ENCODE peak calls at places on chromosomes 11 and 22, in four cellular contexts. One of them, this sample, is unnamed.
A peak's percentile ranks its signal among the peaks of the same experiment; 100 is the strongest.

GRCh38 chr11:19511413-19512183 is 201.0 kb upstream of the NAV2 start:
- DNase-seq in chondrocyte: no peak
- DNase-seq in GM23338: no peak
- DNase-seq in CD8-positive, alpha-beta T cell: no peak
- DNase-seq in this sample: no peak

GRCh38 chr11:111557425-111558111 is 17.0 kb downstream of the LAYN start:
- DNase-seq in chondrocyte: no peak
- DNase-seq in GM23338: no peak
- DNase-seq in CD8-positive, alpha-beta T cell: no peak
- DNase-seq in this sample: no peak

GRCh38 chr11:114232400-114233070 is 63.7 kb upstream of the NNMT start:
- DNase-seq in chondrocyte: no peak
- DNase-seq in GM23338: no peak
- DNase-seq in CD8-positive, alpha-beta T cell: no peak
- DNase-seq in this sample: no peak

GRCh38 chr11:75719089-75719638 is 1.5 kb downstream of the MOGAT2 start:
- DNase-seq in chondrocyte: no peak
- DNase-seq in GM23338: no peak
- DNase-seq in CD8-positive, alpha-beta T cell: no peak
- DNase-seq in this sample: no peak

GRCh38 chr11:128453444-128454336 is 133.7 kb downstream of the ETS1 start:
- DNase-seq in chondrocyte: no peak
- DNase-seq in GM23338: no peak
- DNase-seq in CD8-positive, alpha-beta T cell: no peak
- DNase-seq in this sample: no peak

GRCh38 chr11:58770627-58771457 is 39.1 kb upstream of the GLYAT start:
- DNase-seq in chondrocyte: no peak
- DNase-seq in GM23338: no peak
- DNase-seq in CD8-positive, alpha-beta T cell: no peak
- DNase-seq in this sample: no peak

GRCh38 chr11:109583996-109584395 is 162.0 kb downstream of the C11orf87 start:
- DNase-seq in chondrocyte: no peak
- DNase-seq in GM23338: no peak
- DNase-seq in CD8-positive, alpha-beta T cell: no peak
- DNase-seq in this sample: no peak

GRCh38 chr11:115670538-115671200 is 166.5 kb upstream of the CADM1 start:
- DNase-seq in chondrocyte: no peak
- DNase-seq in GM23338: no peak
- DNase-seq in CD8-positive, alpha-beta T cell: no peak
- DNase-seq in this sample: no peak

GRCh38 chr22:36379593-36380361 is 8.0 kb downstream of the MYH9 start:
- DNase-seq in chondrocyte: no peak
- DNase-seq in GM23338: no peak
- DNase-seq in CD8-positive, alpha-beta T cell: peak; percentile 58
- DNase-seq in this sample: no peak

GRCh38 chr22:27997538-27997937 is 78.5 kb upstream of the PITPNB start:
- DNase-seq in chondrocyte: peak; percentile 36
- DNase-seq in GM23338: no peak
- DNase-seq in CD8-positive, alpha-beta T cell: no peak
- DNase-seq in this sample: no peak

DNA sequence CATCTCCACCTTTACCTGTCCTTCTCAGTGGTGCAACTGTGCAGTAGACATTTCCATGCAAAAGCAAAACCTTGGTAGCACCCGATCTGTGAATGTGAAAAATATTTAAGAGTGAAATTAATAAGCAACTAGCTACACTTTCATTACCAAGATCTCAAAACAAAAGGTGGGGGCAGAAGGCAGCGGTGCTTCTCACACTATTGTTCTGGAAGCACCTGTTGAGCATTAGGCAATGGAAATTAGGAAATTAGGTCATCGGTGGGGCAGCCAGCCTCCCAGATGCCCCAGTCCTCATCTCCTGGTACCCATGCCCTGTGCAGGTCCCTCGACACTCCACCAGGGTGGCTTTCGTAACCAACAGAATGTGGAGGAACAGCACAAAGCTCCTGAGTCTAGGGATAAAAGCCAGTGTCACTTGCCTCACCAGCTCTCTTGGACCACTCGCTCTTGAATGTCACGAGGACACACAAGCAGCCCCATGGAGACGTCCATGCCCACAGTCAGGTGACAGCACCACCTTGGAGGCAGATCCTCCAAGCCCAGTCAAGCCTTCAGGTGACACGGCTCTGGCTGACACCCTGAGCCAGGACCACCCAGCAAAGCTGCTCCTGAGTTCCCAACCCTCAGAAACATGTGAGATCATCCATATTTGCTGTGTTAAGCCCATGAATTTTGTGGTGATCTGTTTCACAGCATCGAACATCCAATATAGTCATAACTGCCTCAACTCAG is 3.3 kb downstream of the LTO1 start:
- DNase-seq in chondrocyte: no peak
- DNase-seq in GM23338: no peak
- DNase-seq in CD8-positive, alpha-beta T cell: no peak
- DNase-seq in this sample: no peak
- TF ChIP-seq CTCF in chondrocyte: no peak
- TF ChIP-seq CTCF in GM23338: no peak
- TF ChIP-seq CTCF in CD8-positive, alpha-beta T cell: no peak
- TF ChIP-seq CTCF in this sample: no peak

GRCh38 chr11:61104963-61105362 is 2.7 kb downstream of the CD5 start:
- DNase-seq in chondrocyte: peak; percentile 71
- DNase-seq in GM23338: no peak
- DNase-seq in CD8-positive, alpha-beta T cell: no peak
- DNase-seq in this sample: no peak
- TF ChIP-seq CTCF in chondrocyte: no peak
- TF ChIP-seq CTCF in GM23338: no peak
- TF ChIP-seq CTCF in CD8-positive, alpha-beta T cell: no peak
- TF ChIP-seq CTCF in this sample: no peak

DNA sequence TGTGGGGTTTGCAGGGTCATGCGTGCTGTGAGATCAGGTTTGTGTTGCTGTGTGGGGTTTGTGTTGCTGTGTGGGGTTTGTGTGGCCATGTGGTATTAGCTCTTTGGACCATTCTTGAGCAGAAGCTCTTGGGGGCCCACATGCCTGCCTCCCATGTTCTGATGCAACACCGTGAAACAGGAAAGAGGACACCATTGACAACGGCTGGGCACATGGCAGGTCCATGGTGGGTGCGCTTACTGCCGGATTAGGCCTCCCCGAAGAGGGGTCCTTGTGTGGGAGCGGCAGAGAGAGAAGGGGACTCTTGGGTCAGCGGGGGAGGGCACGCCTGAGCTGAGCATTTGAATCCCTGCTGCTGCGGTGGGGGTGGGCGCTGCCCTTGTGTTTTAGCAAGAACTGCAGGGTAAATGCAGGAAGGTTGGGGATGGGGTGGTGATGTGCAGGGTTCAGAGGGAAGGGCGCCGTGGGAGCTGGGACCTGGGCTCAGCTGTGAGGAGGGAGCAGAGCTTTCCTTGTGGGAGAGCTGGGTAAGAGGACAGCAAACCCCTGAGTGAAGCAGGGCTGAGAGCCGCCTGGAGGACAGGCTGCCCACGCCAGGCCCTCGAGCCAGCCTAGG is 361.5 kb downstream of the TBC1D22A start:
- DNase-seq in chondrocyte: peak; percentile 62
- DNase-seq in GM23338: no peak
- DNase-seq in CD8-positive, alpha-beta T cell: no peak
- DNase-seq in this sample: no peak
- TF ChIP-seq CTCF in chondrocyte: no peak
- TF ChIP-seq CTCF in GM23338: no peak
- TF ChIP-seq CTCF in CD8-positive, alpha-beta T cell: no peak
- TF ChIP-seq CTCF in this sample: no peak

GRCh38 chr11:124329787-124330478 is 9.9 kb upstream of the OR8D2 start:
- DNase-seq in chondrocyte: no peak
- DNase-seq in GM23338: peak; percentile 2
- DNase-seq in CD8-positive, alpha-beta T cell: no peak
- DNase-seq in this sample: no peak
- TF ChIP-seq CTCF in chondrocyte: peak; percentile 36
- TF ChIP-seq CTCF in GM23338: no peak
- TF ChIP-seq CTCF in CD8-positive, alpha-beta T cell: no peak
- TF ChIP-seq CTCF in this sample: no peak

GRCh38 chr22:31874821-31875220 is 69.5 kb upstream of the YWHAH start:
- DNase-seq in chondrocyte: no peak
- DNase-seq in GM23338: no peak
- DNase-seq in CD8-positive, alpha-beta T cell: no peak
- DNase-seq in this sample: no peak

GRCh38 chr22:31870890-31871289 is 73.4 kb upstream of the YWHAH start:
- DNase-seq in chondrocyte: no peak
- DNase-seq in GM23338: no peak
- DNase-seq in CD8-positive, alpha-beta T cell: no peak
- DNase-seq in this sample: no peak

GRCh38 chr22:31871475-31871874 is 72.9 kb upstream of the YWHAH start:
- DNase-seq in chondrocyte: no peak
- DNase-seq in GM23338: no peak
- DNase-seq in CD8-positive, alpha-beta T cell: no peak
- DNase-seq in this sample: no peak

GRCh38 chr22:31876156-31877035 is 67.9 kb upstream of the YWHAH start:
- DNase-seq in chondrocyte: no peak
- DNase-seq in GM23338: no peak
- DNase-seq in CD8-positive, alpha-beta T cell: no peak
- DNase-seq in this sample: peak; percentile 35

DNA sequence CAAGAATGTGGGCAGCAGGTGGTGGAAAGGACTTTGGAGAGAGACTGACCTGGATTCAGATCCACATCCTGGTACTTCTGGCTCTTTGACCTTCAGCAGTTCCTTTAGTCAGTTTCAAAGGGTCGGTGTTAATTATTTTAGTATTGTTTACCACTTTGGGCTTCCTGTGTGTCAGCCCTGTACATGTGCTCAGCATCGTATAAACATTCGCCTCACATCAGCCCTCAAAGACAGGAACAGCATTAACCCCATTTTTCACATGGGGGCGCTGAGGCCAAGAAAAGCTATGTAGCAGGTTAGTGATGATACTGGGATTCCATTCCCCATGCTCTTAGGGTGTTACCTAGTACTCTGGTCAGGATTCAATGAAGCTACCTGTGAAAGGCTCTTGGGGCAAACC is 72.1 kb upstream of the YWHAH start:
- DNase-seq in chondrocyte: no peak
- DNase-seq in GM23338: peak; percentile 69
- DNase-seq in CD8-positive, alpha-beta T cell: no peak
- DNase-seq in this sample: no peak
- TF ChIP-seq CTCF in chondrocyte: peak; percentile 31
- TF ChIP-seq CTCF in GM23338: peak; percentile 75
- TF ChIP-seq CTCF in CD8-positive, alpha-beta T cell: no peak
- TF ChIP-seq CTCF in this sample: no peak

GRCh38 chr11:8167796-8168195 is 1.0 kb downstream of the RIC3 start:
- DNase-seq in chondrocyte: no peak
- DNase-seq in GM23338: no peak
- DNase-seq in CD8-positive, alpha-beta T cell: no peak
- DNase-seq in this sample: no peak

DNA sequence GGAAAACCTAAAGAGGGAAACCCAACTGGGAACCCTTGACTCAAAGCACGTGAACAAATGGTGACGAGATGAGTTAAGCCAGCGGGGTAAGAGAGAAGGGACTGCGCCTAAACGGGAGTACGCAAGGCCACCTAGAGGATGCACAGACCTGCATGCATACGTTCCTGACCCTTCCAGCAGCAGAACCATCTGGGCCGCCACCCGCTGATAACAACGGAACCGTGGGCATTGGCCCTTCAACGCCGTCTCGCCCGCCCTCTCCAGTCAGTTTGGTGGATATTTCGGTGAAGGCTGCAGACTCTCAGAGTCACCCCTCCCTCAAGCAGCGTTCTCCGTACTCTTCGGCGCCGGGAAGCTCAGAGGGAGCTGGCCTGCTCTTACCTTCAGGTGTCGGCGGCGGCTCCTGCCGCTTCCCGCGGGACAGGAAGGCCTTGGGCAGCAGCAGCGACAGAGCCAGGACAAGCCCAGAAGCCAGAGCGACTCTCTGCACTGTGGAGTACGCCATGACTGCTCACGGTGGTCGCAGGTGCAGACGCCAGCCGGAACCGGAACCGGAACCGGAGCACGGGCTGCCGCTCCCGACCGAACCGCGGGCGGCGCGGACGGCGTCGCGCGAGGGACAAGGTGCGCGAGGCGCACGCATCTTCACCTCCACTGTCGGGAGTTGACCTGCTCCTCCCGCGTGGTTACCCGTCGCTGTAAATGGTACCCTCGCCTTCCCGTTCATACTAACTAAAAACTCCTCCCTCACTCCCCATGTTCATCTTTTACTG is at the start of gene RIC3:
- DNase-seq in chondrocyte: peak; percentile 86
- DNase-seq in GM23338: peak; percentile 79
- DNase-seq in CD8-positive, alpha-beta T cell: peak; percentile 28
- DNase-seq in this sample: no peak
- TF ChIP-seq CTCF in chondrocyte: no peak
- TF ChIP-seq CTCF in GM23338: peak; percentile 34
- TF ChIP-seq CTCF in CD8-positive, alpha-beta T cell: no peak
- TF ChIP-seq CTCF in this sample: no peak

DNA sequence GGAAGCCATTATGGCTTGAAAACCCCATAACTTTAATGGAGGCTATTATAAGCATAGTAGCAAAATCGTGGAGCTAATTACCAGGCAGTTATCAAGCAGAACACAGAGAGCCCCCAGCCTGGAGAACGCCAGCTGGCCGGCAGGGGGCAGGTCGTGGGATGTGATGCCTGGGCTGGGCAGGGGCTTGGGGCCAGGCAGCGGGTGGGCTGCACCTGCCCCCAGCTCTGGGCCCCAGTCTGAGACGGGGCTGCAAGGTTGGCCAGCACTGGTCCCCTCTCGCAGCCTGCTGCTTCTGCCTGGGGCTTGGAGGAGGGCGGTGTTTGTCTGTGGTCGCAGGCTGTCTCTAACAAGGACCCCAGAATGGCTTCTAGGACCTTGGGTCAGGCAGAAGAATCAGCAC is 20.9 kb downstream of the B3GAT1 start:
- DNase-seq in chondrocyte: no peak
- DNase-seq in GM23338: no peak
- DNase-seq in CD8-positive, alpha-beta T cell: no peak
- DNase-seq in this sample: no peak
- TF ChIP-seq CTCF in chondrocyte: no peak
- TF ChIP-seq CTCF in GM23338: peak; percentile 45
- TF ChIP-seq CTCF in CD8-positive, alpha-beta T cell: no peak
- TF ChIP-seq CTCF in this sample: no peak

GRCh38 chr11:64152841-64153691 is 12.8 kb downstream of the MACROD1 start:
- DNase-seq in chondrocyte: no peak
- DNase-seq in GM23338: peak; percentile 72
- DNase-seq in CD8-positive, alpha-beta T cell: peak; percentile 59
- DNase-seq in this sample: peak; percentile 72
- TF ChIP-seq CTCF in chondrocyte: peak; percentile 98
- TF ChIP-seq CTCF in GM23338: peak; percentile 94
- TF ChIP-seq CTCF in CD8-positive, alpha-beta T cell: peak; percentile 99
- TF ChIP-seq CTCF in this sample: peak; percentile 99

GRCh38 chr11:46914910-46915309 is 3.4 kb downstream of the LRP4 start:
- DNase-seq in chondrocyte: no peak
- DNase-seq in GM23338: no peak
- DNase-seq in CD8-positive, alpha-beta T cell: no peak
- DNase-seq in this sample: no peak
- TF ChIP-seq CTCF in chondrocyte: no peak
- TF ChIP-seq CTCF in GM23338: no peak
- TF ChIP-seq CTCF in CD8-positive, alpha-beta T cell: no peak
- TF ChIP-seq CTCF in this sample: no peak

DNA sequence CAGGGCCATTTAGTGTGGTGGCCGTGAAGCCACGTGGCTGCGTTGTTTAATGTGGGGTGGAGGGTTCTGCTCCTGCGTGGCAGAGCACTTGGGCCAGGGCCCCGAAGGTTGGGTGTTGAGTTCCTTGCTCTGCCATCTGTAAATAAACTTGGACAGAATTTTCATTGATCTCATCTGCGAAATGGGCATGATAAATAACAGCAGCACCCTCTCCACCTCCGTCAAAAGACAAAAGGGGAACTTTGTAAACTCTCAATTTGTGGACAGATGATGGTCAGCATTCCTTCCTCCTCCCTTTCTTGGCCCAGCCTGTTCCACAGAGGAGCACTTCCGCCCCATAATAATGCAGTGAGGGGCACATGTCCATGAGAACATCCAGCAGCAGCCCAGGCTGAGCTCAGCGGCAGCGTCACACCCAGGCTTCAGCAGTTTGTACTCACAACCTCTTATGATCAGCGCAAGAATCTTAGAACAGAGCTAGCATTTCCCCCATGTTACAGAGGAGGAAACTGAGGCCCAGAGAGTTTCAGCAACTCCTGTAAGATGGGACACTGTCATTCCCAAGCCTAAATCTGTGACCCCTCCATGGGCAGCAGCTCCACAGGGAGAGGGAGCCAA is 874.5 kb downstream of the BRD1 start:
- DNase-seq in chondrocyte: peak; percentile 14
- DNase-seq in GM23338: no peak
- DNase-seq in CD8-positive, alpha-beta T cell: no peak
- DNase-seq in this sample: peak; percentile 7
- TF ChIP-seq CTCF in chondrocyte: no peak
- TF ChIP-seq CTCF in GM23338: no peak
- TF ChIP-seq CTCF in CD8-positive, alpha-beta T cell: no peak
- TF ChIP-seq CTCF in this sample: no peak